ENCODE peak calls at places on chromosomes 7 and 10, in four cellular contexts. T, H, J and M are unnamed samples.

GRCh38 chr7:107138696-107139420 is 29.9 kb upstream of the HBP1 start:
- DNase-seq in T (no peak), H (no peak), J (peak), M (no peak)

GRCh38 chr7:144827581-144828139 is 8.2 kb downstream of the TPK1 start:
- DNase-seq in T (peak), H (no peak), J (peak), M (no peak)

GRCh38 chr10:124717911-124718734 is 26.1 kb downstream of the FAM53B start:
- DNase-seq in T (no peak), H (peak), J (no peak), M (no peak)

GRCh38 chr7:76191783-76192240 is 9.9 kb upstream of the SRRM3 start:
- DNase-seq in T (no peak), H (no peak), J (peak), M (no peak)

GRCh38 chr10:120666311-120666710 is 184.9 kb upstream of the WDR11 start:
- DNase-seq in T (no peak), H (no peak), J (no peak), M (no peak)

GRCh38 chr10:9825491-9826018 is 1192.1 kb upstream of the CELF2 start:
- DNase-seq in T (no peak), H (no peak), J (peak), M (no peak)

GRCh38 chr10:70132098-70133029 is at the start of gene AIFM2:
- DNase-seq in T (no peak), H (peak), J (peak), M (peak)

GRCh38 chr7:801940-802364 is 30.3 kb upstream of the SUN1 start:
- DNase-seq in T (no peak), H (no peak), J (peak), M (no peak)

GRCh38 chr10:107914450-107915276 is 750.2 kb upstream of the SORCS1 start:
- DNase-seq in T (no peak), H (peak), J (no peak), M (peak)

GRCh38 chr7:128263420-128263819 is 22.3 kb downstream of the LEP start:
- DNase-seq in T (no peak), H (no peak), J (no peak), M (no peak)

GRCh38 chr10:8315619-8316021 is 261.1 kb downstream of the GATA3 start:
- DNase-seq in T (no peak), H (no peak), J (no peak), M (no peak)

GRCh38 chr7:99955247-99955646 is 20.6 kb downstream of the AZGP1 start:
- DNase-seq in T (no peak), H (no peak), J (no peak), M (no peak)

GRCh38 chr10:71475243-71475871 is 78.6 kb downstream of the CDH23 start:
- DNase-seq in T (no peak), H (no peak), J (no peak), M (no peak)

GRCh38 chr7:158431055-158431940 is 156.3 kb downstream of the PTPRN2 start:
- DNase-seq in T (no peak), H (no peak), J (no peak), M (no peak)

GRCh38 chr10:108180883-108181282 is 1016.4 kb upstream of the SORCS1 start:
- DNase-seq in T (no peak), H (no peak), J (peak), M (no peak)

GRCh38 chr7:7795736-7796135 is 77.3 kb upstream of the RPA3 start:
- DNase-seq in T (peak), H (no peak), J (peak), M (no peak)

GRCh38 chr7:123199869-123200268 is at the start of gene SLC13A1:
- DNase-seq in T (no peak), H (no peak), J (no peak), M (no peak)

GRCh38 chr7:30731619-30732018 is 20.3 kb upstream of the INMT start:
- DNase-seq in T (no peak), H (no peak), J (no peak), M (no peak)

GRCh38 chr10:6164271-6165095 is 38.2 kb upstream of the PFKFB3 start:
- DNase-seq in T (no peak), H (no peak), J (peak), M (no peak)

GRCh38 chr10:86189891-86190290 is 176.7 kb downstream of the GRID1 start:
- DNase-seq in T (no peak), H (no peak), J (no peak), M (no peak)

GRCh38 chr7:159065852-159066480 is 78.7 kb downstream of the VIPR2 start:
- DNase-seq in T (no peak), H (no peak), J (no peak), M (no peak)

GRCh38 chr7:142459557-142459963 is 201.7 kb upstream of the PRSS58 start:
- DNase-seq in T (peak), H (peak), J (peak), M (no peak)

GRCh38 chr7:22664988-22665798 is 61.8 kb upstream of the IL6 start:
- DNase-seq in T (no peak), H (no peak), J (no peak), M (no peak)

GRCh38 chr7:78279035-78279434 is 480.5 kb downstream of the PHTF2 start:
- DNase-seq in T (peak), H (no peak), J (peak), M (no peak)

GRCh38 chr7:36128448-36129047 is 24.5 kb upstream of the EEPD1 start:
- DNase-seq in T (peak), H (no peak), J (peak), M (no peak)

DNA sequence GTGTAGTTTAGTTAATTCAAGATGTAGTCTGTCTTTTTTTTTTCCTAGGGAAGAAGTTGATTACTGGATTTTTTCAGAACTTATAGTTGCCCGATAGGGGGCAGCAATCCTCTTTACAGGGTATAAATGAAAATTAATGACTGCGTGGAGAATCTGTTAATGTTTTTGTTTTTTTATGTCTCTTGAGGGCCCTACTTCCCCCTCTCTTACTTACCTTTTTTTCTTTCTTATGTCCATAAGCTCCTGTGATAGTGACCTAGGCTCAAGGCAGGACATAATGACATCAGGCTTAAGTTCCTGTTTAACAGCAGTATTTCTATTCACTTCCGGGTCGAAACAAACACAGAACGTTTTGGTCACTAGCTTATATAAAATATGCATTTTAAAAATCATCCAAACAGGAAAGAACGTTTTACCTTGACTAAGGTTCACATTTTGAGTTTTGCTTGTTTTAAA is 18.8 kb downstream of the CDC123 start:
- DNase-seq in T (peak), H (peak), J (peak), M (no peak)
- TF ChIP-seq CTCF in T (peak), H (peak), J (peak), M (peak)

GRCh38 chr7:112205348-112206237 is 606 bp downstream of the DOCK4 start:
- DNase-seq in T (no peak), H (peak), J (peak), M (peak)
- TF ChIP-seq CTCF in T (no peak), H (peak), J (no peak), M (no peak)

GRCh38 chr10:73944356-73945100 is 33.6 kb downstream of the PLAU start:
- DNase-seq in T (no peak), H (no peak), J (no peak), M (no peak)

GRCh38 chr10:73950155-73950554 is 39.2 kb downstream of the PLAU start:
- DNase-seq in T (no peak), H (no peak), J (no peak), M (no peak)

GRCh38 chr10:73948947-73949633 is 38.2 kb downstream of the PLAU start:
- DNase-seq in T (no peak), H (no peak), J (no peak), M (no peak)

GRCh38 chr10:73950569-73950968 is 39.6 kb downstream of the PLAU start:
- DNase-seq in T (no peak), H (no peak), J (peak), M (no peak)

DNA sequence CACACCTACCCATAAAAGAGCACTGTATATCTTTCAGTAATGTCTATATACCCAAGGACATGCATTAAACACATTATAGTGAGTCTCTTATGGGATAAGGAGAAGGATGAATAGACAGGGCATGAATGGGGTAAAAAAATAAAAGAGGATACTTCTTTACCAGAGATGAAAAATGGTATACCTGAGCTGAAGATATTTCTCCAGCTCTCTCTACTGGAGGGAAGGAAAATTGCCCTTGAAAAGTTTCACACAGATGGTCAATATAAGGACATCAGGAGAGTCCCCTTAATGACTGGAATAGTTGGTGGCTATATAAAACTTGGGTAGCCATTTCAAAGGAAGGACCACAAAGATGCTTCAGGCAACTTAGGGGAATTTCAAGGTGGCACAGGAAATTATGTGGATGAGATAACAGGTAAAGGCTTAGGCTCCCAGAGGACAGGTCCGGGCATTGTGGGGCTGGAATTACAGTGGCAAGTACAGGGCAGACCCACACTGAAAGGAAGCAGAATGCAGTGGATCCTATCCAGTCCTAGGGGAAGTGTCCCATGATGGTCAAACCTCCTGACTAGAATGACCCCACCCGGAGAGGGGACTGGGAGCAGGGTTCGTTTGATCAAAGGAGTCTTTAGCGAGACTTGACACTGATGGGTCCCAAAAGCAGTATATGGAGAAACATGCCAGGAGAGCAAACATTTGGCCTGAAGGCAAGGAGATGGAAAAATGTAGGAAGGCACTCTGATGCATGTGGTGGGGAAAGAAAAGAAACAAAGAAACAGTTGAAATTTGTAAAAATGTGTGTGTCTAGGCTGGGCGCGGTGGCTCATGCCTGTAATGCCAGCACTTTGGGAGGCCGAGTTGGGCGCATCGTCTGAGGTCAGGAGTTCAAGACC is 35.6 kb downstream of the PLAU start:
- DNase-seq in T (no peak), H (no peak), J (no peak), M (no peak)
- TF ChIP-seq CTCF in T (no peak), H (no peak), J (no peak), M (no peak)

DNA sequence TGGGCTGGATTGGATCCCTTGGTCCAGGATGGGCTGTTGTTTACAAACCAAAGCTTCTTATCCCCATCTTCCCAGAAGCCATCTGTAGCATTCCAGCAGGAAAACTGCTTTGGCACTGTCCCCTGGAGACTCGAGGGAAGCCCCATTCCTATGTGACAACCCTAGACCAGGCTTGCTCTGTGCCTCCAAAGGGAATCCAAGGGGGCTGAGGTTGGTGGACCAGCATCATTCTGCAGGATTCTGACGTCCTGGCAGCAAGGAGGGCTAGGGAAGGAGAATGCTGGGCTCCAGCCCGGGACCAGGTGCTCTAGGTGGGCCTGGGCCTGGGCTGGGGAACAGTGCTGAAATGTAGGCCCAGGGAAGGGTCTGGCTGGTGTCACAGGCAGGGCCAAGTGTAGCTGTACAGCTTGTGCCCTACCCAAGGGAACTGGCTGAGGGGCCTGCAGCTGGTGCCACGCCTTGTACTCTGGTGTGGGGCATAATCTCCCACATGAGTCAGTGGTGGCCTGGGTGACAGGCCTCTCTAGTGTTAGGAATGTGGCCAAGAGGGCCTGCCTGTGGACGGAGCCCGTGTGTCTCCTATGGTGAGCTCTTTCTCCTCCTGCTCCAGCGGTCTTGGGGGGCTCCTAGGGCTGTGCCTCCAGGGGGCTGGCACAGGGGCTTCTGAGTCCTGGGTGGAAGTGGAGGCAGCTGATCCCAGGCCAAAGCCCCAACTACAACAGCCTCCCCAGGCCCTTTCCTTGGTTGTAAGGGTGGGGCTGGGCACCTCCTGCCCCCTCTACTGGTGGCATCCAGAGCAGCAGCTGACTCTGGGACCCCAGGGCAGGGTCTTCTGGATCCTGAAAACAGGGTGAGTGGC is 25.2 kb downstream of the TRIM8 start:
- DNase-seq in T (no peak), H (no peak), J (no peak), M (no peak)
- TF ChIP-seq CTCF in T (peak), H (peak), J (no peak), M (peak)

DNA sequence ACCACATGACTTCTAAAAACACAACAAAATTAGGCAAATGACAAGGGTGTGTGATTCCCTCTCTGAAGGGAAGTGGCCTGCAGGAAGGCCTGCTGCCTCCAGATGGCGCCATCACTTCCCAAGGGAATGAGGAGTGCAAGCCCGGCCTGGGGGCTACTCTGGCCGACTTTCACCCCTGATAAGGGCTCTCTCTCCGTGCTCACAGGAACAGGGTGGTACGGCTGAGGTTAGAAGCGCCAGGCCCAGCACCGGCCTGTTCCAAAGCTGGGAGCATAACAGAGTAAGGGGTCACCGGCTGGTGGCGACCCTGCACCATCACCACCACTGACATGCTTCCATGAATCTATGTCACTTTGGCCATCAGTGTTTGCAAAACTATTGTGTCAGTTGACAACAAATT is 13.1 kb downstream of the RBP3 start:
- DNase-seq in T (no peak), H (peak), J (peak), M (peak)
- TF ChIP-seq CTCF in T (peak), H (peak), J (peak), M (peak)

GRCh38 chr7:95190515-95190914 is 133.8 kb downstream of the PON1 start:
- DNase-seq in T (no peak), H (no peak), J (peak), M (no peak)
- TF ChIP-seq CTCF in T (no peak), H (no peak), J (peak), M (no peak)